ENCODE peak calls at places on chromosome 2, in four cellular contexts. One of them, this sample, is unnamed.

GRCh38 chr2:185417111-185417510 is 321.5 kb upstream of the FSIP2 start:
- DNase-seq in SK-N-SH: no peak
- DNase-seq in Panc1: no peak
- DNase-seq in heart left ventricle: no peak
- DNase-seq in this sample: no peak

GRCh38 chr2:164114937-164115336 is 379.1 kb upstream of the FIGN start:
- DNase-seq in heart left ventricle: no peak
- DNase-seq in SK-N-SH: no peak
- DNase-seq in Panc1: no peak
- DNase-seq in this sample: no peak

GRCh38 chr2:88733155-88733902 is 41.9 kb downstream of the RPIA start:
- DNase-seq in SK-N-SH: no peak
- DNase-seq in heart left ventricle: no peak
- DNase-seq in Panc1: no peak
- DNase-seq in this sample: no peak

GRCh38 chr2:98715812-98716451 is 15.0 kb downstream of the MGAT4A start:
- DNase-seq in heart left ventricle: no peak
- DNase-seq in SK-N-SH: no peak
- DNase-seq in Panc1: no peak
- DNase-seq in this sample: no peak

GRCh38 chr2:2837768-2838547 is 506.9 kb upstream of the MYT1L start:
- DNase-seq in SK-N-SH: peak; percentile 15
- DNase-seq in heart left ventricle: no peak
- DNase-seq in Panc1: no peak
- DNase-seq in this sample: no peak

GRCh38 chr2:7430869-7431641 is 513.8 kb downstream of the RNF144A start:
- DNase-seq in Panc1: no peak
- DNase-seq in heart left ventricle: peak; percentile 85
- DNase-seq in SK-N-SH: no peak
- DNase-seq in this sample: peak; percentile 29

GRCh38 chr2:55843096-55843991 is 80.2 kb downstream of the EFEMP1 start:
- DNase-seq in Panc1: peak; percentile 93
- DNase-seq in SK-N-SH: no peak
- DNase-seq in heart left ventricle: no peak
- DNase-seq in this sample: no peak

GRCh38 chr2:94762600-94762999 is 108.6 kb upstream of the TEKT4 start:
- DNase-seq in SK-N-SH: no peak
- DNase-seq in Panc1: no peak
- DNase-seq in heart left ventricle: no peak
- DNase-seq in this sample: no peak

GRCh38 chr2:96112501-96113366 is 3.6 kb downstream of the ADRA2B start:
- DNase-seq in SK-N-SH: no peak
- DNase-seq in heart left ventricle: peak; percentile 58
- DNase-seq in Panc1: no peak
- DNase-seq in this sample: no peak

GRCh38 chr2:229921101-229921891 is 513 bp downstream of the TRIP12 start:
- DNase-seq in heart left ventricle: peak; percentile 76
- DNase-seq in Panc1: no peak
- DNase-seq in SK-N-SH: peak; percentile 79
- DNase-seq in this sample: peak; percentile 70

GRCh38 chr2:188974184-188974583 is at the start of gene COL3A1:
- DNase-seq in Panc1: no peak
- DNase-seq in heart left ventricle: peak; percentile 45
- DNase-seq in SK-N-SH: no peak
- DNase-seq in this sample: peak; percentile 48

GRCh38 chr2:127084611-127085031 is 22.3 kb downstream of the BIN1 start:
- DNase-seq in heart left ventricle: no peak
- DNase-seq in SK-N-SH: no peak
- DNase-seq in Panc1: no peak
- DNase-seq in this sample: no peak

GRCh38 chr2:181563101-181563692 is 93.7 kb downstream of the CERKL start:
- DNase-seq in SK-N-SH: no peak
- DNase-seq in Panc1: no peak
- DNase-seq in heart left ventricle: no peak
- DNase-seq in this sample: no peak

GRCh38 chr2:175892046-175892445 is 110.0 kb downstream of the LNPK start:
- DNase-seq in SK-N-SH: no peak
- DNase-seq in heart left ventricle: no peak
- DNase-seq in Panc1: no peak
- DNase-seq in this sample: no peak

GRCh38 chr2:24045511-24046508 is 1.4 kb downstream of the WDCP start:
- DNase-seq in Panc1: no peak
- DNase-seq in SK-N-SH: no peak
- DNase-seq in heart left ventricle: no peak
- DNase-seq in this sample: no peak

GRCh38 chr2:220162320-220162719 is 534.9 kb downstream of the SLC4A3 start:
- DNase-seq in heart left ventricle: no peak
- DNase-seq in Panc1: no peak
- DNase-seq in SK-N-SH: no peak
- DNase-seq in this sample: no peak

GRCh38 chr2:203928849-203929248 is 7.7 kb upstream of the ICOS start:
- DNase-seq in Panc1: no peak
- DNase-seq in SK-N-SH: peak; percentile 20
- DNase-seq in heart left ventricle: no peak
- DNase-seq in this sample: no peak

GRCh38 chr2:109258905-109259540 is 130.0 kb downstream of the SH3RF3 start:
- DNase-seq in SK-N-SH: no peak
- DNase-seq in heart left ventricle: peak; percentile 41
- DNase-seq in Panc1: no peak
- DNase-seq in this sample: no peak

GRCh38 chr2:127324635-127325034 is 30.7 kb upstream of the ERCC3 start:
- DNase-seq in SK-N-SH: peak; percentile 50
- DNase-seq in Panc1: peak; percentile 10
- DNase-seq in heart left ventricle: no peak
- DNase-seq in this sample: no peak

GRCh38 chr2:197445746-197446145 is 7.6 kb upstream of the COQ10B start:
- DNase-seq in Panc1: no peak
- DNase-seq in SK-N-SH: no peak
- DNase-seq in heart left ventricle: no peak
- DNase-seq in this sample: no peak

GRCh38 chr2:44267269-44268258 is 7.7 kb upstream of the SLC3A1 start:
- DNase-seq in heart left ventricle: no peak
- DNase-seq in SK-N-SH: no peak
- DNase-seq in Panc1: no peak
- DNase-seq in this sample: no peak

GRCh38 chr2:30613001-30613400 is 166.0 kb downstream of the LCLAT1 start:
- DNase-seq in Panc1: no peak
- DNase-seq in SK-N-SH: no peak
- DNase-seq in heart left ventricle: no peak
- DNase-seq in this sample: no peak

GRCh38 chr2:201347154-201347553 is 10.0 kb downstream of the FLACC1 start:
- DNase-seq in SK-N-SH: no peak
- DNase-seq in heart left ventricle: no peak
- DNase-seq in Panc1: no peak
- DNase-seq in this sample: no peak

GRCh38 chr2:8257502-8257901 is 424.4 kb upstream of the ID2 start:
- DNase-seq in Panc1: no peak
- DNase-seq in SK-N-SH: no peak
- DNase-seq in heart left ventricle: no peak
- DNase-seq in this sample: no peak

GRCh38 chr2:197759625-197760292 is 25.4 kb downstream of the BOLL start:
- DNase-seq in Panc1: no peak
- DNase-seq in heart left ventricle: no peak
- DNase-seq in SK-N-SH: no peak
- DNase-seq in this sample: no peak

GRCh38 chr2:104784264-104784663 is 69.7 kb upstream of the POU3F3 start:
- DNase-seq in Panc1: no peak
- DNase-seq in heart left ventricle: no peak
- DNase-seq in SK-N-SH: no peak
- DNase-seq in this sample: no peak

GRCh38 chr2:186129767-186130581 is 356.1 kb upstream of the ZC3H15 start:
- DNase-seq in SK-N-SH: no peak
- DNase-seq in heart left ventricle: no peak
- DNase-seq in Panc1: peak; percentile 22
- DNase-seq in this sample: no peak

DNA sequence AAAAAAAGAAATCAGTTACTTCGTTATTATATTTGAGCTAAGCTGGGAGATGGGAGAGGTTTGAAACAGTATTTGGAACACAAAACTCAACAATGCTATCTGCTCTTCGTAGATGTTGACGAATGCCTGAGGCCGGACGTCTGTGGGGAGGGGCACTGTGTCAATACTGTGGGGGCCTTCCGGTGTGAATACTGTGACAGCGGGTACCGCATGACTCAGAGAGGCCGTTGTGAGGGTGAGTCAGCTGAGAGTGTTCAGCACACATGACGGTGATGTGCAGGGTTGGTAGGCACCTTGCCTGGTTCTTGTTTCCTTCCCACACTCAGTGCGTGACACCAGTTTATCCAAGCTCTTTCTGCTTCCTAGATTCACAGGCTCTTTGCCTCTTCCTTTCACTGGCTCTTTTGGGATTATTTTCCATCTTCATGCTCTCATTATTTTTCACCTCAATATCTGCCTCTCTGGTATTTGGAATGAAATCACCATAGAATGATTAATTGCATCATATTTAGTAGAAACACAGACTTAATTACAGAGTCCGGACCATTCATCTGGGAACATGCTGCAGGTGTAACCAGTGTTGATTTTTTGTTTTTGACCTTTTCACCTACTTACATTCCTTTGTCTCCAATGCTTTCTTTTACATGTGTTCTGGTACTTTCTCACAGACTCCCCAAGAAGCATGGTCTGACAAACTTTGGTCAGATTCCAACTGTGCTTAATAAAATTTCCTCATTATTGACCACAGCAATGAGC is 200.6 kb upstream of the RASGRP3 start:
- DNase-seq in heart left ventricle: no peak
- DNase-seq in Panc1: peak; percentile 94
- DNase-seq in SK-N-SH: peak; percentile 12
- DNase-seq in this sample: peak; percentile 25
- H3K4me3 ChIP-seq in heart left ventricle: no peak overlapping the region
- H3K4me3 ChIP-seq in Panc1: no peak overlapping the region
- H3K4me3 ChIP-seq in SK-N-SH: no peak overlapping the region
- H3K4me3 ChIP-seq in this sample: no peak overlapping the region

GRCh38 chr2:143128681-143129580 is at the start of gene ARHGAP15:
- DNase-seq in Panc1: no peak
- DNase-seq in SK-N-SH: no peak
- DNase-seq in heart left ventricle: no peak
- DNase-seq in this sample: peak; percentile 9
- TF ChIP-seq CTCF in Panc1: no peak
- TF ChIP-seq CTCF in SK-N-SH: no peak
- TF ChIP-seq CTCF in heart left ventricle: no peak
- TF ChIP-seq CTCF in this sample: no peak

GRCh38 chr2:47581201-47581600 is 178.2 kb downstream of the MSH2 start:
- DNase-seq in SK-N-SH: no peak
- DNase-seq in heart left ventricle: no peak
- DNase-seq in Panc1: no peak
- DNase-seq in this sample: no peak
- H3K9me3 ChIP-seq in SK-N-SH: no peaks in the 10 kb centered on the region
- H3K9me3 ChIP-seq in heart left ventricle: peaks cover 7% of the 10 kb centered on the region
- H3K9me3 ChIP-seq in Panc1: no peaks in the 10 kb centered on the region
- H3K9me3 ChIP-seq in this sample: no peaks in the 10 kb centered on the region

DNA sequence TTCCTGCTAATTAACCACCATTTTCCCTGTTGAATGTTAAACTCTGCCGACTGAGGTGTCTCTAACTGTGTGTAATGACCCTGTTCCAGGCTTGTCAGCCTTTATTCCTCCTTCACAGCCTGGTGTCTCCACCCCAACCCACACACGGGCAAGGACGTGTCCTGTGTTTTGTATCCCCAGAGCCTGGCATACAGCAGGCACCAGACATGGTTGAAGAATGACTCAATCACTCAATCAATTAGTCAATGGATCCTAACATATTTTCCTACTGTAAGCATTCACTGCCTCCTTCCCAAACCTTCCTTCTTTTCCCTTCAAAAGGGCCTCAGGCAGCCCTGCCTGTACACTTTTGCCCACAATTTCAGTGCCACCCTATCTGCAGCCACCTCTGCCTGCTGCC is 2.7 kb upstream of the TNS1 start:
- DNase-seq in SK-N-SH: no peak
- DNase-seq in Panc1: no peak
- DNase-seq in heart left ventricle: no peak
- DNase-seq in this sample: no peak
- H3K4me3 ChIP-seq in SK-N-SH: no peak overlapping the region
- H3K4me3 ChIP-seq in Panc1: no peak overlapping the region
- H3K4me3 ChIP-seq in heart left ventricle: no peak overlapping the region
- H3K4me3 ChIP-seq in this sample: no peak overlapping the region

GRCh38 chr2:72934683-72935610 is 17.6 kb downstream of the EMX1 start:
- DNase-seq in heart left ventricle: peak; percentile 51
- DNase-seq in Panc1: no peak
- DNase-seq in SK-N-SH: no peak
- DNase-seq in this sample: no peak
- TF ChIP-seq CTCF in heart left ventricle: no peak
- TF ChIP-seq CTCF in Panc1: no peak
- TF ChIP-seq CTCF in SK-N-SH: peak; percentile 38
- TF ChIP-seq CTCF in this sample: no peak